ENCODE peak calls at places on chromosomes 4 and X, in seven cellular contexts. V is neuronal stem cell, N is IMR-90, D is H1, K is mesenchymal stem cell, O is trophoblast cell, R is H9. P is an unnamed sample.

GRCh38 chrX:108735087-108735679 is 1.2 kb downstream of the IRS4 start:
- DNase-seq in N (no peak), K (no peak), R (peak), D (no peak), V (no peak), O (peak), P (peak)

GRCh38 chrX:142549923-142550322 is 344.8 kb upstream of the MAGEC2 start:
- DNase-seq in R (no peak), D (no peak), V (no peak), K (no peak), N (no peak), O (no peak), P (no peak)

GRCh38 chr4:74258949-74259348 is 49.3 kb upstream of the EPGN start:
- DNase-seq in K (peak), O (no peak), R (no peak), D (no peak), N (peak), V (no peak), P (no peak)

GRCh38 chr4:185780472-185780871 is 31.5 kb downstream of the SORBS2 start:
- DNase-seq in N (no peak), O (no peak), V (no peak), D (no peak), R (no peak), K (no peak), P (no peak)

GRCh38 chr4:181796502-181796901 is 446.7 kb upstream of the TENM3 start:
- DNase-seq in D (no peak), O (no peak), N (peak), V (no peak), K (no peak), R (no peak), P (no peak)

GRCh38 chr4:24657768-24658617 is 73.6 kb upstream of the DHX15 start:
- DNase-seq in N (peak), R (no peak), D (no peak), V (no peak), O (peak), K (peak), P (peak)

GRCh38 chrX:7252013-7252610 is 104.2 kb upstream of the PUDP start:
- DNase-seq in O (peak), D (no peak), K (no peak), N (no peak), R (no peak), V (no peak), P (no peak)

GRCh38 chr4:1299301-1299860 is 9.7 kb downstream of the MAEA start:
- DNase-seq in N (no peak), O (no peak), D (no peak), R (no peak), K (no peak), V (no peak), P (no peak)

GRCh38 chr4:171644430-171645057 is 168.7 kb upstream of the GALNTL6 start:
- DNase-seq in O (no peak), K (no peak), D (no peak), N (no peak), V (no peak), R (peak), P (peak)

GRCh38 chr4:124445071-124445470 is 267.5 kb downstream of the ANKRD50 start:
- DNase-seq in K (no peak), N (no peak), R (no peak), O (no peak), V (no peak), D (no peak), P (no peak)

GRCh38 chrX:64330284-64330683 is 65.0 kb downstream of the MTMR8 start:
- DNase-seq in V (no peak), O (no peak), R (no peak), N (no peak), D (no peak), K (no peak), P (no peak)

GRCh38 chrX:118049713-118050112 is 66.9 kb downstream of the KLHL13 start:
- DNase-seq in D (no peak), R (no peak), O (no peak), K (no peak), N (no peak), V (no peak), P (no peak)

GRCh38 chr4:41538887-41539498 is 1.0 kb downstream of the LIMCH1 start:
- DNase-seq in O (peak), R (peak), K (no peak), N (no peak), V (no peak), D (no peak), P (no peak)

GRCh38 chr4:117417856-117418255 is 332.5 kb upstream of the TRAM1L1 start:
- DNase-seq in K (peak), V (no peak), N (peak), O (no peak), R (no peak), D (no peak), P (no peak)

GRCh38 chr4:828641-829271 is 2.8 kb upstream of the CPLX1 start:
- DNase-seq in O (no peak), D (no peak), V (no peak), K (no peak), R (peak), N (no peak), P (peak)

GRCh38 chr4:186657766-186658165 is 65.9 kb downstream of the FAT1 start:
- DNase-seq in V (no peak), O (no peak), R (no peak), D (no peak), N (peak), K (no peak), P (peak)

GRCh38 chrX:33970028-33970932 is 161.8 kb downstream of the FAM47A start:
- DNase-seq in N (no peak), R (no peak), D (no peak), K (no peak), O (no peak), V (no peak), P (no peak)

GRCh38 chr4:24322517-24322916 is 261.8 kb downstream of the DHX15 start:
- DNase-seq in V (no peak), D (no peak), R (no peak), O (no peak), K (no peak), N (peak), P (peak)

GRCh38 chrX:1099146-1099770 is 113.2 kb downstream of the CRLF2 start:
- DNase-seq in N (no peak), D (no peak), V (no peak), R (no peak), K (no peak), O (no peak), P (no peak)

GRCh38 chrX:15619053-15619772 is 18.5 kb upstream of the ACE2 start:
- DNase-seq in O (peak), K (no peak), R (no peak), N (peak), V (no peak), D (no peak), P (peak)

GRCh38 chr4:60579335-60579734 is 620.8 kb upstream of the ADGRL3 start:
- DNase-seq in K (no peak), V (no peak), O (no peak), D (no peak), R (no peak), N (peak), P (no peak)

GRCh38 chrX:150926304-150926703 is 27.8 kb upstream of the CD99L2 start:
- DNase-seq in N (no peak), D (no peak), K (no peak), R (no peak), O (peak), V (no peak), P (no peak)

GRCh38 chr4:174864031-174864430 is 35.0 kb upstream of the GLRA3 start:
- DNase-seq in O (no peak), R (no peak), V (no peak), K (no peak), N (no peak), D (no peak), P (no peak)

GRCh38 chrX:109826954-109827708 is 94.1 kb upstream of the ACSL4 start:
- DNase-seq in R (no peak), D (no peak), K (peak), O (peak), V (no peak), N (peak), P (peak)

GRCh38 chr4:41362647-41363383 is 106.1 kb downstream of the UCHL1 start:
- DNase-seq in D (peak), R (peak), K (peak), O (no peak), V (no peak), N (no peak), P (peak)

GRCh38 chr4:89556596-89557305 is 249.2 kb upstream of the GPRIN3 start:
- DNase-seq in K (peak), V (no peak), N (peak), R (no peak), O (peak), D (no peak), P (peak)

GRCh38 chrX:70452143-70452733 is 7.6 kb downstream of the DLG3 start:
- DNase-seq in V (no peak), N (peak), O (peak), R (peak), D (no peak), K (peak), P (peak)

GRCh38 chrX:106220177-106220576 is 52.1 kb downstream of the PWWP3B start:
- DNase-seq in D (no peak), R (no peak), K (no peak), O (peak), V (no peak), N (no peak), P (peak)

GRCh38 chr4:157099506-157099905 is 23.6 kb downstream of the GLRB start:
- DNase-seq in N (no peak), V (no peak), K (no peak), R (no peak), D (no peak), O (no peak), P (no peak)
- H3K23ac ChIP-seq in N (no peak), V (no peak), K (no peak), R (no peak), D (no peak), O (no peak), P (no peak)

GRCh38 chrX:47941423-47941822 is 62.4 kb downstream of the ZNF182 start:
- DNase-seq in N (no peak), D (no peak), K (no peak), V (no peak), O (no peak), R (no peak), P (no peak)
- H2BK5ac ChIP-seq in N (no peak), D (no peak), K (no peak), V (no peak), O (no peak), R (no peak), P (no peak)

DNA sequence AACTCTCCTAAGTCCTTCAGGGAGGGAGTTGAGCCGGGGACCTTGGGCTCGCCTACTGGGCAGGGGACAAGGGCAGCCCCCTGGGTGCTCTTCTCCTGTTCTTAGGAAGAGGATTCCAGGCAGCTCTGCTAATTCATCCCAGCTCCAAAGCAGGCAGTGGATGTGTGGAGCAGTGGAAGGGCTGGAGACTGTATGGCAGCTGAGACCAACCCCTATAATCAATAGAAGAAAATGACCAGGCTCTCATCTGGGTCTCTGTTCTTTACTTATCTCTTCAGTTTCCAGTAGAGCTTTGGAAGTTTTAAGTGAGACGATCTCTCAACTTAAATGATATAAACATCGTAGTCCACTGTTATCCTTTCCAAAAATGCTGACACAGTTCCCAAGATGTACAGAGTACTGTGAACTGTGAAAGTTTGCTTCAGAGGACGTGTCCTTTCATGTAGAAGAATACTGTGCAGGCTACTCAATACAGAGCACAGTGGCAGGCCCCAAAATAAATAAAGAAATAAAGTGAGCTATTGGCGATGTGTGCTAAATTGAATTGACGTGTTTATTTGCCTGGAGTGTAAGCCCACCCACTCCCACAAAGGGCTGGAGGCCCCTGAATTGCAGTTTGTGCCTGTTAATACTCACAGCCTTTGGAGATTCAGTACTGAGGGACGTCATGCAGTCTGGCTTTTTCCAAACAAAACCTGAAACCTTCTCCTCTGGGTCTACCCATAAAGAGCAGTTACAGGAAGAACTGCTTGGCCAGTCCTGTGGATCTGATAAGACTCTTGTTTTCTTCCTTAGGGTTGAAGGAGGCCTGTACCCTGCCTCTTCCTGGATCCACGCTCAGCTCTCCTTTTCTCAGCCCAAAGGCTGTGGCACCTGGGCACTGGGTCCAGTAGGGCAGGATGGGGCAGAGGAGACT is 66.2 kb downstream of the SOWAHB start:
- DNase-seq in K (peak), R (no peak), O (no peak), V (no peak), N (peak), D (no peak), P (no peak)
- H3K23ac ChIP-seq in K (no peak), R (no peak), O (no peak), V (no peak), N (peak), D (no peak), P (no peak)

GRCh38 chr4:128298852-128299251 is 11.2 kb upstream of the PGRMC2 start:
- DNase-seq in K (no peak), D (no peak), R (no peak), O (no peak), V (no peak), N (no peak), P (no peak)

GRCh38 chr4:128302775-128303174 is 15.2 kb upstream of the PGRMC2 start:
- DNase-seq in R (no peak), D (no peak), V (no peak), N (no peak), K (peak), O (no peak), P (no peak)

GRCh38 chr4:128299848-128300247 is 12.2 kb upstream of the PGRMC2 start:
- DNase-seq in N (peak), R (no peak), O (no peak), D (no peak), K (no peak), V (no peak), P (no peak)

GRCh38 chr4:128303986-128304385 is 16.4 kb upstream of the PGRMC2 start:
- DNase-seq in V (no peak), O (no peak), R (no peak), K (no peak), N (no peak), D (no peak), P (no peak)

DNA sequence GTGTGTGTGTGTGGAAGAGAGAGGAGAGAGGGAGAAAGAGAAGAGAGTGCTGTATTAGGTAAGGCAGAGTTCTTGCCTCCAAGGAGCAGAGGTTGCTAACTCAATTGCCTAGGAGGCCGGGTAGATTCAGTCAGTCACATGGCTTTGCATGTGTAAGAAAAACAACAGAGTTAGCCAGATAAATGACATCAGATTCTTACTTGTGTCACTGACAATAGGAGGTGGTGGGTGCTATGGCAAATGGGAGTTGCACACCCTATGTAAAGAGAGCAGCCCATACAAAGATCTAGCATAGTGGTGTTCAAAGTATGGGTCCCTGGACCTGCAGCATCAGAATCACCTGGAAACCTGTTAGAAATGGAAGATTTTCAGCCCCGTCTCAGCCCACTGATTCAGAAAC is 14.4 kb upstream of the PGRMC2 start:
- DNase-seq in O (no peak), N (no peak), D (no peak), K (no peak), V (no peak), R (no peak), P (no peak)
- H2BK5ac ChIP-seq in O (no peak), N (no peak), D (no peak), K (no peak), V (no peak), R (no peak), P (no peak)

DNA sequence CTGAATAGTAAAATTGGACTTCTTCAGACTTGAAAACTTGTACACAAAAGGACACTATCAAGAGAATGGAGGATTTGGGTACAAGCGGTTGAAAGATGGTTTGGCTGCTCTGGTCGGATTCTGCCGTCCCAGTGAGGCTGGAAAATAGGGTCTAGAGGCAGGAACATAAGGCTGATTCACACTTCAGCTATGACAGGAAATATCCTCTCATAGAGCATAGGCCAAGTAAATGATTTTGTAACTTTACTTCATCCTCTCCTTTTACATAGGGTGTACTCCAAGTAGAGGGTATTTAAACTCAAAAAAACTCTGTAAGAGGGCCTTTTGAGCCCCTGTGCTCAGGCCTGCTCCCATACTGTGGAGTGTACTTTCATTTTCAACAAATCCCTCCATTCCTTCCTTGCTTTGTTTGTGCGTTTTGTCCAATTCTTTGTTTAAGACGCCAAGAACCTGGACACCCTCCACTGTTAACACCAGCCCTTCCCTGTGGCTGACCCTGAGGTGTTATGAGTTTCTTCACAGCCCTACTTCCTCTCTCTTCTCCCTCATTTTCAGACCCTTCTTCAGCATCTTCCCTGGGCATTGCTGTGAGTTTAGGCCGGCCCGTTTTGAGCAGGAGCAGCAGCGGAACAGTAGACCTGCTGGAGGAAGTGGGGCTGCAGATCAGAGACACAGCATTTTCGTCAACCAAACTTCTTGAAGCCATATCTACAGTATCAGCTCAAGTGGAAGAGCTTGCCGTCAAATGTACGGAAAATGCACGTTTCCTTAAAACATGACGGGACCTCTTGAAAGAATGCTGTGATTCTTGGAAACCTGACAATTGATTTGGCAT is 7.2 kb downstream of the PGAM4 start:
- DNase-seq in V (no peak), D (no peak), K (peak), O (no peak), R (no peak), N (peak), P (no peak)
- H3K23ac ChIP-seq in V (no peak), D (no peak), K (no peak), O (no peak), R (no peak), N (no peak), P (no peak)

DNA sequence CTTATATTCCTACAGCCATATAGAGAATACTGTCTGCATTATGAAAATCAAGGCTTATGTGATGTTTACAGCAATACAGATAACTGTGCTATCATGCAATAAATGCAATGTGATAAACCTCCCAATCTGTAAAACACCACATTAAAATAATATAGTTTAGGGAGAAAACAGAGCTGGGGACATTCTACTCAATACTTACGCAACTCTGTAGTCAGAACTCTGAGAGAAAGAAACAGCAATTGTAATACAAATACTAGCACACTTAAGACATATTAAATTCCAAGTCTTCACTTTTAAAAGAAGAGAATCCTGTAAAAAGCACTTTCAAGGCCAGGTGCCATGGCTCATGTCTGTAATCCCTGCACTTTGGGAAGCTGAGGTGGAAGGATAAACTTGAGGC is 61.4 kb downstream of the ANKRD17 start:
- DNase-seq in R (no peak), K (peak), N (peak), D (no peak), V (no peak), O (no peak), P (no peak)
- H2BK5ac ChIP-seq in R (no peak), K (no peak), N (no peak), D (no peak), V (no peak), O (no peak), P (no peak)

DNA sequence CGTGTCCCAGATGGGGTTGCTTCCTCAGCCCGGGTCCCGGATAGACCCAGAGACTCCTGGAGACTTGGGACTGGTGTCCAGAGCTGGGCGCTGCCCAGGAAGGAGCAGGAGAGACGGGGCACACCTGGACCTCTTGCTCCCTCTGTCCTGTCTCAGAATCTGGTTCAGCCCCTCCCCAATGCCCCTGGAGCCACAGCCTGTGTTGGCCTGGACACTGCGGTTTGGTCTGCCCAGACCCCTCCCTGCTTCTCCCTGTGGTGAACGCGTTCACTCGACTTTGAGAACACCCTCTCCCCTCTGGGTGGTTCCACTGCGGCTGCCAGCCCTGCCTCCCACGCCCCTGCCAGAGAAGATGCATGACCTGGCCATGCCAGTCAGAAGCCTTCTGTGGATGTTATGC is 111.1 kb downstream of the HMX1 start:
- DNase-seq in D (no peak), V (no peak), O (no peak), K (no peak), N (no peak), R (no peak), P (no peak)
- H3K23ac ChIP-seq in D (no peak), V (no peak), O (no peak), K (no peak), N (no peak), R (no peak), P (no peak)

GRCh38 chr4:87579478-87579877 is 28.9 kb upstream of the DSPP start:
- DNase-seq in V (no peak), N (no peak), K (no peak), O (no peak), D (no peak), R (no peak), P (no peak)
- H2BK5ac ChIP-seq in V (no peak), N (no peak), K (no peak), O (no peak), D (no peak), R (no peak), P (no peak)

P was measured in mesendoderm.